ENCODE peak calls at places on chromosome 21, in seven cellular contexts. M, H, Q, T, X, Y and F are unnamed samples.

GRCh38 chr21:27424601-27425000 is 457.7 kb upstream of the ADAMTS5 start:
- DNase-seq in X (no peak), Q (no peak), Y (no peak), T (no peak), M (no peak), H (no peak), F (peak)

GRCh38 chr21:36486246-36486645 is 6.3 kb upstream of the CLDN14 start:
- DNase-seq in H (no peak), X (no peak), T (no peak), Y (no peak), M (no peak), Q (no peak), F (no peak)

GRCh38 chr21:15848632-15849031 is 118.8 kb downstream of the USP25 start:
- DNase-seq in Y (no peak), Q (no peak), H (no peak), M (no peak), X (no peak), T (no peak), F (peak)

GRCh38 chr21:42829954-42830353 is 49.4 kb downstream of the WDR4 start:
- DNase-seq in Q (peak), X (no peak), M (peak), Y (no peak), H (no peak), T (no peak), F (no peak)

GRCh38 chr21:27513016-27513415 is 546.1 kb upstream of the ADAMTS5 start:
- DNase-seq in M (no peak), T (no peak), Y (no peak), X (no peak), H (no peak), Q (no peak), F (no peak)

GRCh38 chr21:31108969-31109368 is 70.7 kb upstream of the KRTAP19-8 start:
- DNase-seq in T (no peak), X (no peak), Q (no peak), Y (no peak), H (no peak), M (no peak), F (peak)

GRCh38 chr21:37767984-37768383 is 148.3 kb downstream of the KCNJ6 start:
- DNase-seq in X (no peak), Y (no peak), T (no peak), H (no peak), Q (no peak), M (no peak), F (peak)

GRCh38 chr21:46325073-46325912 is 1.3 kb downstream of the PCNT start:
- DNase-seq in M (peak), Q (peak), T (no peak), Y (peak), H (peak), X (no peak), F (peak)

GRCh38 chr21:39927304-39927886 is 60.2 kb downstream of the PCP4 start:
- DNase-seq in Q (no peak), H (no peak), T (no peak), M (no peak), Y (no peak), X (no peak), F (no peak)

GRCh38 chr21:42527489-42528158 is 14.0 kb downstream of the SLC37A1 start:
- DNase-seq in M (no peak), H (peak), T (no peak), Y (no peak), X (no peak), Q (peak), F (no peak)

GRCh38 chr21:27268290-27268689 is 301.4 kb upstream of the ADAMTS5 start:
- DNase-seq in Q (no peak), T (peak), Y (no peak), X (no peak), M (no peak), H (no peak), F (peak)

GRCh38 chr21:31554511-31555022 is 104.9 kb upstream of the SOD1 start:
- DNase-seq in X (no peak), Y (no peak), H (peak), M (peak), T (no peak), Q (peak), F (no peak)

GRCh38 chr21:36909901-36910561 is 56.4 kb downstream of the HLCS start:
- DNase-seq in X (peak), Q (no peak), T (peak), M (peak), H (no peak), Y (no peak), F (peak)

GRCh38 chr21:44626262-44626661 is 631 bp upstream of the KRTAP10-9 start:
- DNase-seq in Q (no peak), Y (no peak), H (no peak), X (no peak), T (no peak), M (no peak), F (no peak)

GRCh38 chr21:16605588-16605987 is 875.8 kb downstream of the USP25 start:
- DNase-seq in Q (no peak), Y (no peak), X (no peak), T (no peak), H (no peak), M (no peak), F (no peak)

GRCh38 chr21:14383596-14384210 is 757 bp upstream of the HSPA13 start:
- DNase-seq in X (no peak), H (no peak), M (no peak), Y (no peak), T (no peak), Q (peak), F (peak)

GRCh38 chr21:43794857-43795256 is 5.5 kb downstream of the RRP1 start:
- DNase-seq in X (no peak), T (no peak), M (no peak), Y (no peak), H (no peak), Q (no peak), F (no peak)

GRCh38 chr21:43315244-43316137 is 111.4 kb downstream of the SIK1 start:
- DNase-seq in Y (no peak), M (no peak), X (no peak), T (no peak), H (no peak), Q (no peak), F (no peak)

GRCh38 chr21:45935628-45936027 is 45.9 kb upstream of the COL6A1 start:
- DNase-seq in Q (no peak), T (no peak), X (no peak), M (no peak), H (no peak), Y (no peak), F (peak)

GRCh38 chr21:46469275-46469674 is 10.6 kb downstream of the DIP2A start:
- DNase-seq in X (no peak), M (no peak), T (no peak), H (no peak), Q (no peak), Y (no peak), F (no peak)

GRCh38 chr21:34844924-34845238 is 176.1 kb downstream of the CLIC6 start:
- DNase-seq in Y (no peak), T (no peak), M (no peak), X (no peak), Q (no peak), H (no peak), F (no peak)